ENCODE peak calls at places on chromosomes 5 and 9, in six cellular contexts. N is endothelial cell of umbilical vein, S is K562, G is A549, F is GM12878, R is HepG2. B is an unnamed sample.
A peak's percentile ranks its signal among the peaks of the same experiment; 100 is the strongest.

GRCh38 chr5:85375525-85375924 is 990.8 kb upstream of the EDIL3 start:
- DNase-seq in N (no peak), S (no peak), G (no peak), F (no peak), R (no peak), B (peak; percentile 7)

GRCh38 chr9:97307091-97307490 is 368 bp upstream of the CCDC180 start:
- DNase-seq in N (peak; percentile 66), S (peak; percentile 66), G (no peak), F (no peak), R (no peak), B (no peak)

GRCh38 chr5:57858905-57859304 is 376.3 kb upstream of the ACTBL2 start:
- DNase-seq in N (no peak), S (no peak), G (no peak), F (no peak), R (no peak), B (no peak)

GRCh38 chr9:18362901-18363685 is 110.9 kb upstream of the ADAMTSL1 start:
- DNase-seq in N (peak; percentile 82), S (no peak), G (no peak), F (no peak), R (no peak), B (peak; percentile 31)

GRCh38 chr9:68678430-68678829 is 26.6 kb upstream of the PIP5K1B start:
- DNase-seq in N (peak; percentile 4), S (peak; percentile 40), G (peak; percentile 19), F (no peak), R (peak; percentile 46), B (peak; percentile 2)

GRCh38 chr5:146059349-146060220 is 45.8 kb downstream of the PLAC8L1 start:
- DNase-seq in N (no peak), S (peak; percentile 37), G (no peak), F (no peak), R (no peak), B (no peak)

GRCh38 chr5:133820516-133820915 is 147.9 kb downstream of the C5orf15 start:
- DNase-seq in N (no peak), S (no peak), G (no peak), F (no peak), R (no peak), B (no peak)

GRCh38 chr5:93054424-93055165 is 526.4 kb downstream of the NR2F1-AS1 start:
- DNase-seq in N (no peak), S (no peak), G (no peak), F (no peak), R (no peak), B (peak; percentile 71)

GRCh38 chr9:70315389-70315788 is 56.6 kb downstream of the SMC5 start:
- DNase-seq in N (no peak), S (no peak), G (no peak), F (no peak), R (no peak), B (no peak)

GRCh38 chr5:42908086-42908485 is 96.4 kb upstream of the SELENOP start:
- DNase-seq in N (no peak), S (no peak), G (no peak), F (no peak), R (no peak), B (peak; percentile 52)

GRCh38 chr5:4230905-4231561 is 635.4 kb downstream of the IRX1 start:
- DNase-seq in N (no peak), S (no peak), G (no peak), F (no peak), R (no peak), B (no peak)

GRCh38 chr5:97420646-97421045 is 237.6 kb upstream of the RIOK2 start:
- DNase-seq in N (no peak), S (no peak), G (no peak), F (no peak), R (no peak), B (no peak)

GRCh38 chr5:172901012-172901780 is 58.0 kb upstream of the RPL26L1 start:
- DNase-seq in N (peak; percentile 68), S (peak; percentile 94), G (peak; percentile 94), F (no peak), R (peak; percentile 22), B (peak; percentile 24)

GRCh38 chr5:125592856-125593255 is 830.4 kb upstream of the GRAMD2B start:
- DNase-seq in N (no peak), S (no peak), G (no peak), F (no peak), R (no peak), B (no peak)

GRCh38 chr9:18689881-18690280 is 215.9 kb downstream of the ADAMTSL1 start:
- DNase-seq in N (no peak), S (no peak), G (no peak), F (no peak), R (no peak), B (no peak)

GRCh38 chr9:4293293-4293931 is 6.5 kb downstream of the GLIS3 start:
- DNase-seq in N (peak; percentile 85), S (no peak), G (peak; percentile 95), F (no peak), R (no peak), B (no peak)

GRCh38 chr5:66306105-66306843 is 162.2 kb downstream of the SREK1 start:
- DNase-seq in N (peak; percentile 72), S (peak; percentile 66), G (peak; percentile 66), F (no peak), R (peak; percentile 55), B (peak; percentile 53)

GRCh38 chr5:76529464-76530344 is 93.5 kb downstream of the F2RL2 start:
- DNase-seq in N (no peak), S (no peak), G (no peak), F (no peak), R (peak; percentile 18), B (no peak)

GRCh38 chr9:734831-735511 is 106.5 kb upstream of the DMRT1 start:
- DNase-seq in N (peak; percentile 98), S (no peak), G (peak; percentile 22), F (no peak), R (peak; percentile 79), B (no peak)

GRCh38 chr5:133863857-133864585 is 104.4 kb downstream of the C5orf15 start:
- DNase-seq in N (no peak), S (peak; percentile 41), G (no peak), F (no peak), R (no peak), B (no peak)

GRCh38 chr5:97508864-97509263 is 325.8 kb upstream of the RIOK2 start:
- DNase-seq in N (no peak), S (no peak), G (no peak), F (no peak), R (no peak), B (no peak)

GRCh38 chr5:53355316-53355715 is 125.1 kb upstream of the FST start:
- DNase-seq in N (no peak), S (no peak), G (no peak), F (no peak), R (no peak), B (no peak)

GRCh38 chr5:53355930-53356329 is 124.5 kb upstream of the FST start:
- DNase-seq in N (peak; percentile 25), S (no peak), G (no peak), F (no peak), R (no peak), B (no peak)

GRCh38 chr5:53350408-53350807 is 130.0 kb upstream of the FST start:
- DNase-seq in N (no peak), S (no peak), G (no peak), F (no peak), R (no peak), B (no peak)

DNA sequence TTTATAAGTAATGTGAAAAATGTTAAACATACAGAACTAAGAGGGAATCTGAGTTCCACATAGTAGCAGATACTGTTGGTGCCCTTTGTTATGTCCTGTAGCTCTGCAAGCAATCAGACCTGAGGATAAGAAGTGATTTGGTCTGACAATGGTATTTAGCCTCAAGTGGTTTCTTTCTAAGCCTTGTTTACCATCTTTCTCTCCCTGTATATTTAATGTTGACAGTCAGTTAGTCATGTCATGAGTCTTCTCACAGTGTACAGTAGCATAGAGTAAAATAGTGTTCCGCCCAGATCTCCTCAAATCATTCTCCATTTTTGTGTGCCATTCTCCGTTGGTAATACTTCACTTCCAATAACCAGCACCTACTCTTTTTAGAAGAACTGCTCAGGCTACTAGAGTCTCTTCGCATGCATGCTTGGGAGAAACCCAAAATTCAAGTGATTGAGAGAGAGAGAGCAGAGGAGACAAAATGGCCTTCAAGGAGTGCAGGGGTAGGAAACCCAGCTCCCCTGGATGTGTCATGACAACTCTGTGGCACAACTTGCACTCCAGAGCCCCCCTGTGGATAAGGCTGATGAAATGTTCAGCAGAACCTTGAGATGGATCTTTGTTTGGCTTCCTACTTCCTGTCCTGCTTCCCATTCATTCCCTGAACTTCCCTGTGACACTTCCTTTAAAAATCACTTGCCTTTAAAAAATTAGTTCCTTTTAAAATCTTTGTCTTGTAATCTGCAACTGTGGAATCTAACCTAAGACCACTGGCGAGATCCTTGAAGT is 129.2 kb upstream of the FST start:
- DNase-seq in N (no peak), S (peak; percentile 3), G (peak; percentile 35), F (no peak), R (no peak), B (no peak)
- H3K4me3 ChIP-seq in N (no peak overlapping the region), S (no peak overlapping the region), G (no peak overlapping the region), F (no peak overlapping the region), R (no peak overlapping the region), B (no peak overlapping the region)

GRCh38 chr5:64690417-64691151 is at the start of gene SHISAL2B:
- DNase-seq in N (peak; percentile 10), S (no peak), G (peak; percentile 30), F (no peak), R (no peak), B (peak; percentile 13)
- TF ChIP-seq MYC in N (no peak), S (no peak), G (no peak), F (no peak), R (no peak), B (no peak)

DNA sequence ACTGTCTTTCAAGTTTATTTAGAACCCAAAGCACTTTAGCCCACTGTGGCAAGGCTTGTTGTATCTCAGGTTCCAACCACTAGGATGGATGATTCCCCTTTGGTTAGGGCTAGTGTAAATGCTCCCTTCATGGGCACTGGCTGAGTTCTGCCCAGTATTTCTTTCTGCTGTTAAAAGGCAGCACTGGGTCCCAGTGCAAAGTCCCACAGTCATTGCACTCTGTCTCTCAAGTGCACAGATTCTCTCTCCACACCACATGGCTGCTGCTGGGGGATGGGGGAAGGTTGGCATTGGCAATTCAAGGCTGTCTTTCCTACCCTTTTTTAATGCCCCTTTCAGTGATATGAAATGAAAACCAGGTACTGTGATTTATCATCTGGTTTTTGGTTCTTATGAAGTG is 7.2 kb upstream of the NPR3 start:
- DNase-seq in N (no peak), S (no peak), G (no peak), F (no peak), R (no peak), B (no peak)
- TF ChIP-seq CTCF in N (no peak), S (no peak), G (no peak), F (no peak), R (no peak), B (no peak)

DNA sequence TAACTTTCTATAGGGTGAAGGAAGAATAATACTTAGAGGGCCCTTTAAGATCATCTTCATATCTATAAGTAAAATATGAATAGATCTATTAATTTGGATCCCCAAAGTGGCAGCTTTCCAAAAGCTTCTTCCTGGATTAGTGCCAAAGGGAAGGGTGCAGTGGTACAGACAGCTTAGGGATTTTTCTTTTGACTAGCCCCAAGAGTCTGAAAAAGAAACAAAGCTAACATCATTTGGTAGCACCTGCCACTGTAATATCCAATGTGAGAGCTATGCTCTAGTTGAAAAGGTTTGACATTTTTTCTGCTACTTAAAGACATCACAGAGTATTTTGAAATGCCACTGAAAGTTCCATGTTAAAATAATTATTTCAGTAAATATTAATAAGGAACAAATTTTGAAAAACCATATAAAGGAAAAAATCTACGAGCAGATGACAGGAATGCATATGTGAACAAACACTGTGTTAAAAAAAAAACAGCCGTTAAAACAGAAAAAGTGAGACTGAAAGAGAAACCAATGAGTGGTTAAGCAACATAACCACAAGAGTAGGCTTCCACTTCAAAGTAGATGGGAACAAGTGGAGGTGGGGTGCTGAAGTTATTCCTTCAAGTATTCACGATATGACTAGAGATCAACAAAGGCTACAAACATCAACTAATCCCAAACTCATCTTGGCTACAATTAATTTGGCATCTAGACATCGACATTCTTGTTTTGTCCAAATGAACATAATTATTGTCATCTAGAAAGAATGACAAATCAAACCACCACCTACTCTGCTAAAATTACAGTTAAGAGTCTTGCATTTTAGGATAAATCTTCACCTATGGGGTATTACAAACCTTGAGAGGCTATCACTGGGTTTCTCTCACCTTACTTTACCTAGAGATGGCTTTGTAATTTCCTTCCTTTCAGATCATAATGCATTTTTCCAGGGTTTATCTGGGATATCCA is 137.5 kb downstream of the CPLANE1 start:
- DNase-seq in N (no peak), S (no peak), G (no peak), F (peak; percentile 64), R (no peak), B (peak; percentile 80)
- H3K4me3 ChIP-seq in N (no peak overlapping the region), S (no peak overlapping the region), G (no peak overlapping the region), F (peak overlapping the region; percentile 34), R (no peak overlapping the region), B (peak overlapping the region; percentile 26)